ENCODE peak calls at places on chromosomes 1 and 21, in five cellular contexts. One of them, this sample, is unnamed.

GRCh38 chr1:3614755-3615742 is 3.7 kb upstream of the MEGF6 start:
- DNase-seq in HEK293T: peak
- DNase-seq in tibial artery: no peak
- DNase-seq in PC-3: peak
- DNase-seq in ureter: no peak
- DNase-seq in this sample: no peak

GRCh38 chr1:168304865-168305264 is 24.2 kb downstream of the TBX19 start:
- DNase-seq in ureter: no peak
- DNase-seq in PC-3: no peak
- DNase-seq in HEK293T: no peak
- DNase-seq in tibial artery: no peak
- DNase-seq in this sample: no peak

GRCh38 chr1:214296860-214297699 is 16.1 kb downstream of the SMYD2 start:
- DNase-seq in ureter: no peak
- DNase-seq in HEK293T: no peak
- DNase-seq in PC-3: peak
- DNase-seq in tibial artery: no peak
- DNase-seq in this sample: no peak

GRCh38 chr1:239722080-239722479 is 335.7 kb downstream of the CHRM3 start:
- DNase-seq in PC-3: peak
- DNase-seq in ureter: no peak
- DNase-seq in tibial artery: no peak
- DNase-seq in HEK293T: no peak
- DNase-seq in this sample: no peak

GRCh38 chr1:78617615-78618026 is 2.6 kb upstream of the IFI44L start:
- DNase-seq in HEK293T: peak
- DNase-seq in PC-3: peak
- DNase-seq in tibial artery: peak
- DNase-seq in ureter: peak
- DNase-seq in this sample: peak

GRCh38 chr1:199333180-199333579 is 694.3 kb upstream of the NR5A2 start:
- DNase-seq in ureter: no peak
- DNase-seq in tibial artery: no peak
- DNase-seq in HEK293T: no peak
- DNase-seq in PC-3: no peak
- DNase-seq in this sample: no peak

GRCh38 chr1:16882995-16883394 is 12.8 kb upstream of the RNU1-2 start:
- DNase-seq in PC-3: no peak
- DNase-seq in tibial artery: no peak
- DNase-seq in ureter: no peak
- DNase-seq in HEK293T: no peak
- DNase-seq in this sample: no peak

GRCh38 chr1:15523922-15524282 is at the start of gene CASP9:
- DNase-seq in HEK293T: no peak
- DNase-seq in PC-3: no peak
- DNase-seq in tibial artery: no peak
- DNase-seq in ureter: no peak
- DNase-seq in this sample: no peak

GRCh38 chr1:50707824-50708223 is 252.2 kb downstream of the FAF1 start:
- DNase-seq in HEK293T: no peak
- DNase-seq in PC-3: no peak
- DNase-seq in ureter: no peak
- DNase-seq in tibial artery: no peak
- DNase-seq in this sample: no peak

GRCh38 chr1:45922813-45923212 is 119.4 kb downstream of the MAST2 start:
- DNase-seq in HEK293T: no peak
- DNase-seq in ureter: no peak
- DNase-seq in PC-3: no peak
- DNase-seq in tibial artery: no peak
- DNase-seq in this sample: no peak

GRCh38 chr1:66095190-66095589 is 302.5 kb downstream of the PDE4B start:
- DNase-seq in tibial artery: no peak
- DNase-seq in PC-3: no peak
- DNase-seq in ureter: no peak
- DNase-seq in HEK293T: no peak
- DNase-seq in this sample: no peak

GRCh38 chr1:24762133-24762676 is 17.0 kb downstream of the CLIC4 start:
- DNase-seq in HEK293T: no peak
- DNase-seq in ureter: no peak
- DNase-seq in PC-3: no peak
- DNase-seq in tibial artery: no peak
- DNase-seq in this sample: no peak

GRCh38 chr1:230706020-230706699 is 7.8 kb downstream of the AGT start:
- DNase-seq in HEK293T: no peak
- DNase-seq in PC-3: no peak
- DNase-seq in tibial artery: no peak
- DNase-seq in ureter: no peak
- DNase-seq in this sample: no peak

GRCh38 chr21:34336245-34336644 is 27.6 kb upstream of the KCNE2 start:
- DNase-seq in PC-3: no peak
- DNase-seq in HEK293T: no peak
- DNase-seq in ureter: no peak
- DNase-seq in tibial artery: peak
- DNase-seq in this sample: no peak

GRCh38 chr1:182754915-182755314 is 34.7 kb upstream of the NPL start:
- DNase-seq in tibial artery: no peak
- DNase-seq in PC-3: peak
- DNase-seq in HEK293T: no peak
- DNase-seq in ureter: no peak
- DNase-seq in this sample: no peak

GRCh38 chr1:108119500-108119899 is 80.6 kb downstream of the SLC25A24 start:
- DNase-seq in HEK293T: no peak
- DNase-seq in tibial artery: no peak
- DNase-seq in PC-3: no peak
- DNase-seq in ureter: no peak
- DNase-seq in this sample: no peak

GRCh38 chr1:59678065-59678808 is 136.5 kb upstream of the HOOK1 start:
- DNase-seq in ureter: no peak
- DNase-seq in HEK293T: no peak
- DNase-seq in tibial artery: no peak
- DNase-seq in PC-3: no peak
- DNase-seq in this sample: no peak

GRCh38 chr1:153976819-153977249 is 640 bp downstream of the JTB start:
- DNase-seq in PC-3: no peak
- DNase-seq in HEK293T: no peak
- DNase-seq in tibial artery: no peak
- DNase-seq in ureter: no peak
- DNase-seq in this sample: no peak

GRCh38 chr1:7489586-7489985 is 281.5 kb upstream of the VAMP3 start:
- DNase-seq in tibial artery: no peak
- DNase-seq in HEK293T: no peak
- DNase-seq in PC-3: no peak
- DNase-seq in ureter: no peak
- DNase-seq in this sample: no peak

GRCh38 chr1:192303029-192303428 is 13.8 kb upstream of the RGS21 start:
- DNase-seq in HEK293T: no peak
- DNase-seq in ureter: no peak
- DNase-seq in PC-3: no peak
- DNase-seq in tibial artery: no peak
- DNase-seq in this sample: no peak

GRCh38 chr1:58065520-58065919 is 481.0 kb downstream of the OMA1 start:
- DNase-seq in ureter: no peak
- DNase-seq in PC-3: no peak
- DNase-seq in HEK293T: peak
- DNase-seq in tibial artery: no peak
- DNase-seq in this sample: no peak

GRCh38 chr1:99482750-99483149 is 163.2 kb upstream of the PALMD start:
- DNase-seq in ureter: no peak
- DNase-seq in tibial artery: no peak
- DNase-seq in PC-3: no peak
- DNase-seq in HEK293T: no peak
- DNase-seq in this sample: no peak

GRCh38 chr1:220326578-220326977 is 54.3 kb upstream of the RAB3GAP2 start:
- DNase-seq in HEK293T: no peak
- DNase-seq in ureter: no peak
- DNase-seq in PC-3: peak
- DNase-seq in tibial artery: no peak
- DNase-seq in this sample: no peak

GRCh38 chr21:41895643-41896493 is 16.7 kb upstream of the PRDM15 start:
- DNase-seq in HEK293T: no peak
- DNase-seq in ureter: no peak
- DNase-seq in tibial artery: no peak
- DNase-seq in PC-3: no peak
- DNase-seq in this sample: no peak

GRCh38 chr1:53658489-53659230 is 80.3 kb downstream of the GLIS1 start:
- DNase-seq in PC-3: no peak
- DNase-seq in HEK293T: no peak
- DNase-seq in ureter: no peak
- DNase-seq in tibial artery: no peak
- DNase-seq in this sample: no peak

GRCh38 chr1:229229721-229230135 is 41.2 kb upstream of the RAB4A start:
- DNase-seq in ureter: peak
- DNase-seq in tibial artery: peak
- DNase-seq in HEK293T: no peak
- DNase-seq in PC-3: no peak
- DNase-seq in this sample: peak

GRCh38 chr1:159163609-159164008 is 7.8 kb upstream of the CADM3 start:
- DNase-seq in tibial artery: no peak
- DNase-seq in ureter: no peak
- DNase-seq in HEK293T: no peak
- DNase-seq in PC-3: no peak
- DNase-seq in this sample: no peak

GRCh38 chr21:15651172-15651571 is 78.6 kb upstream of the USP25 start:
- DNase-seq in HEK293T: no peak
- DNase-seq in ureter: no peak
- DNase-seq in PC-3: peak
- DNase-seq in tibial artery: no peak
- DNase-seq in this sample: no peak

GRCh38 chr1:85616011-85616705 is 35.6 kb downstream of the CCN1 start:
- DNase-seq in HEK293T: no peak
- DNase-seq in ureter: no peak
- DNase-seq in tibial artery: no peak
- DNase-seq in PC-3: no peak
- DNase-seq in this sample: no peak